ENCODE peak calls at places on chromosomes 12 and 14, in nine cellular contexts. O is glutamatergic neuron; E is smooth muscle cell of the brain vasculature; S is A549; F is Karpas-422; A is anterior cingulate cortex; C is CD4-positive, CD25-positive, alpha-beta regulatory T cell; V is right atrium auricular region; J is stimulated activated CD4-positive, alpha-beta T cell treated with anti-CD3 and anti-CD28 coated beads, Interleukin-15, amount 100 ng/mL, for 1 hour. M is an unnamed sample.

GRCh38 chr14:32121948-32122347 is 44.8 kb downstream of the ARHGAP5 start:
- DNase-seq in C (no peak), V (no peak), F (no peak), J (no peak), A (no peak), E (no peak), S (no peak), O (no peak), M (no peak)

GRCh38 chr12:109191621-109192250 is 75.3 kb downstream of the ACACB start:
- DNase-seq in F (no peak), J (no peak), O (no peak), V (no peak), C (no peak), E (no peak), A (no peak), S (peak; percentile 70), M (no peak)

GRCh38 chr12:105462841-105463240 is 132.3 kb downstream of the C12orf75 start:
- DNase-seq in J (no peak), A (no peak), O (no peak), C (no peak), F (no peak), V (no peak), S (no peak), E (no peak), M (no peak)

GRCh38 chr14:53963491-53964227 is 7.0 kb upstream of the BMP4 start:
- DNase-seq in E (no peak), F (no peak), J (no peak), O (peak; percentile 51), S (no peak), V (peak; percentile 77), C (no peak), A (no peak), M (no peak)

GRCh38 chr12:121799175-121799841 is 4.5 kb upstream of the SETD1B start:
- DNase-seq in E (no peak), A (peak; percentile 32), V (peak; percentile 88), O (peak; percentile 71), J (no peak), C (peak; percentile 84), F (peak; percentile 78), S (peak; percentile 76), M (peak; percentile 75)

GRCh38 chr12:56198836-56199235 is 9.6 kb upstream of the SMARCC2 start:
- DNase-seq in E (no peak), C (no peak), S (no peak), V (no peak), F (no peak), O (no peak), J (no peak), A (no peak), M (no peak)

GRCh38 chr12:99386907-99387306 is 260.6 kb upstream of the GARIN6 start:
- DNase-seq in V (no peak), J (no peak), C (no peak), O (no peak), F (peak; percentile 92), S (peak; percentile 13), E (peak; percentile 4), A (no peak), M (peak; percentile 3)

GRCh38 chr12:67137256-67137655 is 131.9 kb upstream of the CAND1 start:
- DNase-seq in A (no peak), E (no peak), S (no peak), V (no peak), J (no peak), F (no peak), O (no peak), C (no peak), M (no peak)

GRCh38 chr14:52000631-52001030 is 11.3 kb downstream of the RTRAF start:
- DNase-seq in C (no peak), J (no peak), V (no peak), S (no peak), E (no peak), O (no peak), A (no peak), F (no peak), M (no peak)

GRCh38 chr14:51205486-51205885 is 34.6 kb upstream of the TMX1 start:
- DNase-seq in E (no peak), V (no peak), S (no peak), F (no peak), O (peak; percentile 45), A (no peak), J (no peak), C (no peak), M (no peak)

GRCh38 chr12:124686001-124686884 is 118.8 kb upstream of the NCOR2 start:
- DNase-seq in E (no peak), F (peak; percentile 52), J (no peak), C (no peak), O (no peak), A (no peak), V (no peak), S (peak; percentile 57), M (no peak)

GRCh38 chr14:59251811-59252771 is 63.6 kb downstream of the DAAM1 start:
- DNase-seq in A (no peak), O (no peak), C (no peak), J (no peak), E (no peak), F (no peak), V (no peak), S (no peak), M (no peak)

GRCh38 chr12:60760965-60761364 is 1165.1 kb downstream of the SLC16A7 start:
- DNase-seq in C (no peak), E (no peak), J (no peak), S (no peak), A (no peak), O (no peak), F (no peak), V (no peak), M (no peak)

GRCh38 chr14:33026850-33027420 is 88.3 kb downstream of the NPAS3 start:
- DNase-seq in V (no peak), F (no peak), A (peak; percentile 19), O (no peak), C (no peak), E (no peak), S (no peak), J (no peak), M (no peak)

GRCh38 chr12:10957741-10958140 is 18.7 kb upstream of the TAS2R14 start:
- DNase-seq in V (no peak), O (no peak), E (no peak), S (no peak), J (no peak), F (no peak), A (no peak), C (no peak), M (no peak)

GRCh38 chr12:65300679-65301349 is 22.3 kb downstream of the MSRB3 start:
- DNase-seq in J (no peak), E (no peak), O (peak; percentile 37), F (peak; percentile 57), A (no peak), C (no peak), S (peak; percentile 20), V (no peak), M (no peak)

GRCh38 chr14:104898195-104898558 is 26.5 kb upstream of the PLD4 start:
- DNase-seq in O (no peak), E (no peak), C (no peak), A (no peak), J (no peak), S (no peak), F (no peak), V (no peak), M (peak; percentile 21)

GRCh38 chr12:31005944-31006361 is 67.7 kb upstream of the DDX11 start:
- DNase-seq in F (no peak), S (peak; percentile 48), V (no peak), A (no peak), C (no peak), J (no peak), E (no peak), O (no peak), M (peak; percentile 6)

GRCh38 chr14:53032838-53033390 is 82.1 kb upstream of the FERMT2 start:
- DNase-seq in V (no peak), J (no peak), A (no peak), F (no peak), S (no peak), E (no peak), O (no peak), C (no peak), M (no peak)

GRCh38 chr12:49515266-49515665 is 23.6 kb upstream of the KCNH3 start:
- DNase-seq in J (no peak), S (peak; percentile 47), E (no peak), F (no peak), A (no peak), V (no peak), C (no peak), O (no peak), M (no peak)

GRCh38 chr14:28756896-28757570 is 9.6 kb upstream of the FOXG1 start:
- DNase-seq in E (peak; percentile 24), V (no peak), C (peak; percentile 13), J (no peak), F (peak; percentile 65), O (peak; percentile 64), A (no peak), S (peak; percentile 42), M (peak; percentile 52)

GRCh38 chr12:26245175-26245942 is 50.0 kb downstream of the SSPN start:
- DNase-seq in O (no peak), S (no peak), V (no peak), C (no peak), E (no peak), F (no peak), J (no peak), A (no peak), M (no peak)

GRCh38 chr12:109458771-109459208 is 18.3 kb downstream of the KCTD10 start:
- DNase-seq in F (no peak), C (peak; percentile 12), S (no peak), J (no peak), O (no peak), A (no peak), E (no peak), V (no peak), M (no peak)

GRCh38 chr12:58364389-58365086 is 423.2 kb downstream of the ATP23 start:
- DNase-seq in E (peak; percentile 47), V (no peak), J (no peak), S (peak; percentile 25), C (no peak), F (no peak), A (no peak), O (no peak), M (no peak)

GRCh38 chr12:109131522-109132050 is 15.2 kb downstream of the ACACB start:
- DNase-seq in V (no peak), F (no peak), E (no peak), J (no peak), A (no peak), C (no peak), S (no peak), O (no peak), M (no peak)

GRCh38 chr14:20334017-20334416 is 938 bp upstream of the CCNB1IP1 start:
- DNase-seq in C (no peak), F (no peak), J (no peak), E (no peak), S (no peak), O (no peak), A (no peak), V (no peak), M (no peak)

GRCh38 chr12:76312314-76312713 is 35.9 kb downstream of the BBS10 start:
- DNase-seq in J (no peak), C (no peak), S (no peak), A (no peak), O (no peak), V (peak; percentile 26), F (no peak), E (no peak), M (no peak)

GRCh38 chr12:111825509-111825908 is 16.5 kb upstream of the MAPKAPK5 start:
- DNase-seq in S (no peak), J (no peak), C (no peak), V (no peak), F (no peak), E (no peak), O (no peak), A (no peak), M (no peak)

GRCh38 chr12:124500232-124501079 is 67.0 kb downstream of the NCOR2 start:
- DNase-seq in S (no peak), O (no peak), C (no peak), F (no peak), V (no peak), E (no peak), A (no peak), J (no peak), M (no peak)

GRCh38 chr12:2644678-2645405 is 149.9 kb upstream of the FKBP4 start:
- DNase-seq in O (no peak), V (no peak), S (no peak), A (no peak), C (no peak), F (no peak), E (no peak), J (no peak), M (no peak)

GRCh38 chr12:98446060-98446459 is 69.3 kb upstream of the TMPO start:
- DNase-seq in E (no peak), S (no peak), O (no peak), J (no peak), F (no peak), A (no peak), C (no peak), V (no peak), M (no peak)

M was measured in SK-N-SH.